ENCODE peak calls at places on chromosomes 7 and 10, in eight cellular contexts. One of them, this sample, is unnamed.

GRCh38 chr7:101363734-101364374 is 1.2 kb downstream of the COL26A1 start:
- DNase-seq in progenitor cell of endocrine pancreas: peak; percentile 70
- DNase-seq in GM13976: peak; percentile 91
- DNase-seq in astrocyte: peak; percentile 20
- DNase-seq in fibroblast of lung: peak; percentile 64
- DNase-seq in GM13977: peak; percentile 91
- DNase-seq in nephron progenitor cell: peak; percentile 83
- DNase-seq in hepatocyte: peak; percentile 89
- DNase-seq in this sample: peak; percentile 59

GRCh38 chr10:12409171-12409570 is 59.8 kb downstream of the CAMK1D start:
- DNase-seq in progenitor cell of endocrine pancreas: no peak
- DNase-seq in GM13976: no peak
- DNase-seq in astrocyte: no peak
- DNase-seq in fibroblast of lung: no peak
- DNase-seq in GM13977: no peak
- DNase-seq in nephron progenitor cell: no peak
- DNase-seq in hepatocyte: no peak
- DNase-seq in this sample: no peak

GRCh38 chr7:14806886-14807285 is 95.7 kb downstream of the DGKB start:
- DNase-seq in progenitor cell of endocrine pancreas: no peak
- DNase-seq in GM13976: no peak
- DNase-seq in astrocyte: peak; percentile 29
- DNase-seq in fibroblast of lung: no peak
- DNase-seq in GM13977: no peak
- DNase-seq in nephron progenitor cell: no peak
- DNase-seq in hepatocyte: no peak
- DNase-seq in this sample: no peak

GRCh38 chr10:132524443-132525285 is 12.9 kb upstream of the INPP5A start:
- DNase-seq in progenitor cell of endocrine pancreas: no peak
- DNase-seq in GM13976: no peak
- DNase-seq in astrocyte: no peak
- DNase-seq in fibroblast of lung: no peak
- DNase-seq in GM13977: no peak
- DNase-seq in nephron progenitor cell: no peak
- DNase-seq in hepatocyte: no peak
- DNase-seq in this sample: no peak

GRCh38 chr10:17980796-17981195 is 29.1 kb downstream of the SLC39A12 start:
- DNase-seq in progenitor cell of endocrine pancreas: no peak
- DNase-seq in GM13976: no peak
- DNase-seq in astrocyte: peak; percentile 39
- DNase-seq in fibroblast of lung: peak; percentile 9
- DNase-seq in GM13977: no peak
- DNase-seq in nephron progenitor cell: no peak
- DNase-seq in hepatocyte: no peak
- DNase-seq in this sample: no peak

GRCh38 chr7:12490105-12490688 is 80.3 kb upstream of the SCIN start:
- DNase-seq in progenitor cell of endocrine pancreas: no peak
- DNase-seq in GM13976: peak; percentile 22
- DNase-seq in astrocyte: peak; percentile 23
- DNase-seq in fibroblast of lung: peak; percentile 61
- DNase-seq in GM13977: peak; percentile 21
- DNase-seq in nephron progenitor cell: no peak
- DNase-seq in hepatocyte: peak; percentile 44
- DNase-seq in this sample: no peak

GRCh38 chr7:113890326-113891030 is 28.3 kb downstream of the PPP1R3A start:
- DNase-seq in progenitor cell of endocrine pancreas: no peak
- DNase-seq in GM13976: no peak
- DNase-seq in astrocyte: peak; percentile 68
- DNase-seq in fibroblast of lung: peak; percentile 18
- DNase-seq in GM13977: no peak
- DNase-seq in nephron progenitor cell: no peak
- DNase-seq in hepatocyte: no peak
- DNase-seq in this sample: no peak

GRCh38 chr7:77707504-77707992 is 11.3 kb downstream of the RSBN1L start:
- DNase-seq in progenitor cell of endocrine pancreas: no peak
- DNase-seq in GM13976: no peak
- DNase-seq in astrocyte: no peak
- DNase-seq in fibroblast of lung: no peak
- DNase-seq in GM13977: no peak
- DNase-seq in nephron progenitor cell: no peak
- DNase-seq in hepatocyte: no peak
- DNase-seq in this sample: no peak

DNA sequence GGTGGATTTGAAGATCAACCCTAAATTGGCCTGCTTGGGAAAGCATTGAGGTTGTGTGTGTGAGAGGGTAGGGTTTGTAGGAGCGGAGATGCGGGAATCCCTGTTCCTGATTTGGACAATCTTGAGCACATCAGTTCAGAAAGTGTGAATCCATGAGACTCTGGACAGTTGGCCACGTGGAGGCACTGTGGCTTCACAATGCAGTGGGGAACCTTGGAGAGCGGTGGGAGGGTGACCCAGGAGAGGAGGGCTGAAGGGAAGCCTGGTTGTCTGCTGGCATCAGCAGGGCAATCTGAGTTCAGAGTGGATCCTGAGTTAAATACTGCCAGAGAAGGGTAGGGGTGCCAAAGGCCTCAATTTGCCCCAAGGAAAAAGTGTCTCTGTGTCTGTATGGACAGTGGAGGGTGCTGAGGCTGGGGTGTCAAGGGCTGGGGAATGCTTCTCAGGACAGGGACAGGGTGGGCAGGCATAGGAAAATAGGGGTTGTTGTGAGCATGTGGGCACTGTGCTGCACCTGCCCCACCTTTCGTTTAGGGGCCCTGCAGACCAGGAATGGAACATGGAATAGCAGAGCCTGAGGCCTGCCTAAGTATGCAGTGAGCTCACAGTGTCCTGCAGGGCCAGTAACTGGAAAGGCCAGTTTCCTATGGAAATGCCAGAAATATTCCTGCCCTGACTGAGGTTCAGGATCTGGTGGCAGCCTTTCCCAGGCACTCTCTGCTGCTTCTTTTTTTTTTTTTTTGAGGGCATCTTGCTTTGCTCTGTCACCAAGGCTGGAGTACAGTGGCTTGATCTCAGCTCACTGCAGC is 162.9 kb upstream of the PRSS58 start:
- DNase-seq in progenitor cell of endocrine pancreas: no peak
- DNase-seq in GM13976: no peak
- DNase-seq in astrocyte: peak; percentile 18
- DNase-seq in fibroblast of lung: peak; percentile 31
- DNase-seq in GM13977: no peak
- DNase-seq in nephron progenitor cell: peak; percentile 24
- DNase-seq in hepatocyte: peak; percentile 18
- DNase-seq in this sample: no peak
- TF ChIP-seq CTCF in progenitor cell of endocrine pancreas: peak; percentile 30
- TF ChIP-seq CTCF in GM13976: peak; percentile 2
- TF ChIP-seq CTCF in astrocyte: peak; percentile 39
- TF ChIP-seq CTCF in fibroblast of lung: peak; percentile 63
- TF ChIP-seq CTCF in GM13977: no peak
- TF ChIP-seq CTCF in nephron progenitor cell: no peak
- TF ChIP-seq CTCF in hepatocyte: peak; percentile 18
- TF ChIP-seq CTCF in this sample: no peak

GRCh38 chr7:127304087-127304486 is 51.3 kb upstream of the GRM8 start:
- DNase-seq in progenitor cell of endocrine pancreas: no peak
- DNase-seq in GM13976: no peak
- DNase-seq in astrocyte: no peak
- DNase-seq in fibroblast of lung: no peak
- DNase-seq in GM13977: no peak
- DNase-seq in nephron progenitor cell: no peak
- DNase-seq in hepatocyte: no peak
- DNase-seq in this sample: no peak
- TF ChIP-seq CTCF in progenitor cell of endocrine pancreas: no peak
- TF ChIP-seq CTCF in GM13976: no peak
- TF ChIP-seq CTCF in astrocyte: no peak
- TF ChIP-seq CTCF in fibroblast of lung: no peak
- TF ChIP-seq CTCF in GM13977: no peak
- TF ChIP-seq CTCF in nephron progenitor cell: no peak
- TF ChIP-seq CTCF in hepatocyte: no peak
- TF ChIP-seq CTCF in this sample: no peak

GRCh38 chr7:2843711-2844152 is 376 bp downstream of the GNA12 start:
- DNase-seq in progenitor cell of endocrine pancreas: peak; percentile 24
- DNase-seq in GM13976: no peak
- DNase-seq in astrocyte: peak; percentile 10
- DNase-seq in fibroblast of lung: peak; percentile 34
- DNase-seq in GM13977: no peak
- DNase-seq in nephron progenitor cell: no peak
- DNase-seq in hepatocyte: peak; percentile 64
- DNase-seq in this sample: no peak
- TF ChIP-seq CTCF in progenitor cell of endocrine pancreas: no peak
- TF ChIP-seq CTCF in GM13976: no peak
- TF ChIP-seq CTCF in astrocyte: no peak
- TF ChIP-seq CTCF in fibroblast of lung: no peak
- TF ChIP-seq CTCF in GM13977: no peak
- TF ChIP-seq CTCF in nephron progenitor cell: no peak
- TF ChIP-seq CTCF in hepatocyte: no peak
- TF ChIP-seq CTCF in this sample: no peak

GRCh38 chr10:71236822-71237682 is 24.7 kb downstream of the UNC5B start:
- DNase-seq in progenitor cell of endocrine pancreas: no peak
- DNase-seq in GM13976: no peak
- DNase-seq in astrocyte: no peak
- DNase-seq in fibroblast of lung: no peak
- DNase-seq in GM13977: no peak
- DNase-seq in nephron progenitor cell: no peak
- DNase-seq in hepatocyte: no peak
- DNase-seq in this sample: no peak
- TF ChIP-seq CTCF in progenitor cell of endocrine pancreas: no peak
- TF ChIP-seq CTCF in GM13976: no peak
- TF ChIP-seq CTCF in astrocyte: no peak
- TF ChIP-seq CTCF in fibroblast of lung: no peak
- TF ChIP-seq CTCF in GM13977: no peak
- TF ChIP-seq CTCF in nephron progenitor cell: no peak
- TF ChIP-seq CTCF in hepatocyte: no peak
- TF ChIP-seq CTCF in this sample: no peak